ENCODE peak calls at places on chromosomes 6 and 20, in four cellular contexts. One of them, this sample, is unnamed.

GRCh38 chr6:149045404-149045803 is 272.1 kb upstream of the TAB2 start:
- DNase-seq in astrocyte of the spinal cord: no peak
- DNase-seq in breast epithelium: no peak
- DNase-seq in AG04450: no peak
- DNase-seq in this sample: no peak

GRCh38 chr6:38499697-38500096 is 140.0 kb downstream of the BTBD9 start:
- DNase-seq in astrocyte of the spinal cord: no peak
- DNase-seq in breast epithelium: no peak
- DNase-seq in AG04450: no peak
- DNase-seq in this sample: no peak

GRCh38 chr20:19885981-19886665 is 128.1 kb downstream of the RIN2 start:
- DNase-seq in breast epithelium: peak; percentile 54
- DNase-seq in AG04450: no peak
- DNase-seq in astrocyte of the spinal cord: no peak
- DNase-seq in this sample: peak; percentile 45

GRCh38 chr6:107811591-107812218 is 12.4 kb downstream of the SCML4 start:
- DNase-seq in breast epithelium: no peak
- DNase-seq in AG04450: no peak
- DNase-seq in astrocyte of the spinal cord: no peak
- DNase-seq in this sample: peak; percentile 9

GRCh38 chr20:8095648-8096572 is 36.2 kb upstream of the PLCB1 start:
- DNase-seq in astrocyte of the spinal cord: peak; percentile 42
- DNase-seq in AG04450: no peak
- DNase-seq in breast epithelium: no peak
- DNase-seq in this sample: peak; percentile 91

GRCh38 chr20:63578224-63579016 is 4.4 kb upstream of the HELZ2 start:
- DNase-seq in astrocyte of the spinal cord: no peak
- DNase-seq in AG04450: no peak
- DNase-seq in breast epithelium: no peak
- DNase-seq in this sample: no peak

GRCh38 chr6:5518936-5519491 is 257.7 kb downstream of the FARS2 start:
- DNase-seq in AG04450: no peak
- DNase-seq in breast epithelium: no peak
- DNase-seq in astrocyte of the spinal cord: no peak
- DNase-seq in this sample: no peak

GRCh38 chr20:38017959-38018358 is 15.3 kb downstream of the TTI1 start:
- DNase-seq in astrocyte of the spinal cord: no peak
- DNase-seq in breast epithelium: no peak
- DNase-seq in AG04450: no peak
- DNase-seq in this sample: no peak

GRCh38 chr6:12150812-12151432 is 138.8 kb downstream of the HIVEP1 start:
- DNase-seq in AG04450: no peak
- DNase-seq in astrocyte of the spinal cord: no peak
- DNase-seq in breast epithelium: no peak
- DNase-seq in this sample: peak; percentile 21

GRCh38 chr6:135328136-135328535 is 147.0 kb downstream of the MYB start:
- DNase-seq in breast epithelium: no peak
- DNase-seq in astrocyte of the spinal cord: no peak
- DNase-seq in AG04450: no peak
- DNase-seq in this sample: no peak

GRCh38 chr6:93894521-93894920 is 475.2 kb upstream of the EPHA7 start:
- DNase-seq in astrocyte of the spinal cord: peak; percentile 30
- DNase-seq in breast epithelium: no peak
- DNase-seq in AG04450: no peak
- DNase-seq in this sample: no peak

GRCh38 chr6:112180095-112180820 is 74.1 kb downstream of the LAMA4 start:
- DNase-seq in AG04450: peak; percentile 74
- DNase-seq in astrocyte of the spinal cord: peak; percentile 89
- DNase-seq in breast epithelium: no peak
- DNase-seq in this sample: peak; percentile 92

GRCh38 chr6:100612101-100612500 is 147.4 kb upstream of the SIM1 start:
- DNase-seq in breast epithelium: no peak
- DNase-seq in astrocyte of the spinal cord: no peak
- DNase-seq in AG04450: no peak
- DNase-seq in this sample: no peak

GRCh38 chr6:23329091-23329490 is 759.7 kb downstream of the HDGFL1 start:
- DNase-seq in breast epithelium: no peak
- DNase-seq in astrocyte of the spinal cord: no peak
- DNase-seq in AG04450: no peak
- DNase-seq in this sample: no peak

GRCh38 chr6:40654828-40655227 is 67.7 kb upstream of the LRFN2 start:
- DNase-seq in breast epithelium: no peak
- DNase-seq in astrocyte of the spinal cord: no peak
- DNase-seq in AG04450: no peak
- DNase-seq in this sample: no peak

GRCh38 chr6:16334671-16335070 is 96.3 kb downstream of the GMPR start:
- DNase-seq in breast epithelium: peak; percentile 44
- DNase-seq in AG04450: peak; percentile 70
- DNase-seq in astrocyte of the spinal cord: peak; percentile 74
- DNase-seq in this sample: peak; percentile 95

GRCh38 chr20:2872304-2873009 is 824 bp upstream of the PTPRA start:
- DNase-seq in breast epithelium: peak; percentile 27
- DNase-seq in astrocyte of the spinal cord: peak; percentile 48
- DNase-seq in AG04450: no peak
- DNase-seq in this sample: peak; percentile 58

GRCh38 chr6:159871911-159872310 is 18.9 kb upstream of the MAS1 start:
- DNase-seq in astrocyte of the spinal cord: no peak
- DNase-seq in AG04450: no peak
- DNase-seq in breast epithelium: no peak
- DNase-seq in this sample: no peak

GRCh38 chr20:51536116-51537069 is 6.1 kb downstream of the NFATC2 start:
- DNase-seq in astrocyte of the spinal cord: no peak
- DNase-seq in breast epithelium: no peak
- DNase-seq in AG04450: no peak
- DNase-seq in this sample: no peak

GRCh38 chr6:130837067-130837466 is 9.9 kb downstream of the SMLR1 start:
- DNase-seq in astrocyte of the spinal cord: no peak
- DNase-seq in breast epithelium: no peak
- DNase-seq in AG04450: no peak
- DNase-seq in this sample: no peak

GRCh38 chr6:35507221-35507620 is 5.5 kb downstream of the TULP1 start:
- DNase-seq in breast epithelium: no peak
- DNase-seq in astrocyte of the spinal cord: no peak
- DNase-seq in AG04450: no peak
- DNase-seq in this sample: no peak

GRCh38 chr6:106724337-106724736 is 95.0 kb downstream of the QRSL1 start:
- DNase-seq in astrocyte of the spinal cord: no peak
- DNase-seq in breast epithelium: no peak
- DNase-seq in AG04450: no peak
- DNase-seq in this sample: no peak

GRCh38 chr20:25587536-25587935 is 2.2 kb upstream of the NINL start:
- DNase-seq in AG04450: no peak
- DNase-seq in astrocyte of the spinal cord: no peak
- DNase-seq in breast epithelium: no peak
- DNase-seq in this sample: no peak

GRCh38 chr6:150866147-150867073 is 908 bp downstream of the MTHFD1L start:
- DNase-seq in astrocyte of the spinal cord: peak; percentile 96
- DNase-seq in AG04450: peak; percentile 77
- DNase-seq in breast epithelium: peak; percentile 51
- DNase-seq in this sample: peak; percentile 97

GRCh38 chr6:56757585-56757984 is 114.9 kb upstream of the DST start:
- DNase-seq in astrocyte of the spinal cord: peak; percentile 62
- DNase-seq in AG04450: no peak
- DNase-seq in breast epithelium: no peak
- DNase-seq in this sample: peak; percentile 72

GRCh38 chr6:126175251-126175650 is 164.7 kb upstream of the CENPW start:
- DNase-seq in AG04450: no peak
- DNase-seq in astrocyte of the spinal cord: peak; percentile 56
- DNase-seq in breast epithelium: no peak
- DNase-seq in this sample: no peak

DNA sequence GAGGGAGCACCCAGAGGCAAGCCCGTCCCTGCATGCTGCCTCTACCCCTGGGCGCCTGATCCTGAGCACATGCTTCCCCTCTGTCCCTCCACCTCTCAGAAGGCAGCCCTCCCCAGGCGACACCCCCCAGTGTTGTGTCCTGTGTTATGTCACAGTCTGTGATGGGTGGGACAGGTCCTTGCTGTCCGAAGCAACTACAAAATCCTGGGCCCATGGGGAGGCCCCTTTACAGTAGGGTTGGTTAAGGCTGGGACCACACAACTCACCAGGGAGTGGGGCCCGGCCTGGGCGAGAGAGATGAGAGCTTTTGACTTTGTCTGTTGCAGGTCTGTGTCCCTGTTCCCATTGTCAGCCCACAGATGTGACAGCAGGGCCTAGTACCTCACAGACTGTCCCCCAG is 78.0 kb downstream of the DHX35 start:
- DNase-seq in AG04450: no peak
- DNase-seq in breast epithelium: no peak
- DNase-seq in astrocyte of the spinal cord: no peak
- DNase-seq in this sample: no peak
- H3K4me3 ChIP-seq in AG04450: no peak overlapping the region
- H3K4me3 ChIP-seq in breast epithelium: no peak overlapping the region
- H3K4me3 ChIP-seq in astrocyte of the spinal cord: no peak overlapping the region
- H3K4me3 ChIP-seq in this sample: no peak overlapping the region

GRCh38 chr20:42483694-42484303 is 705.9 kb downstream of the PTPRT start:
- DNase-seq in astrocyte of the spinal cord: no peak
- DNase-seq in breast epithelium: no peak
- DNase-seq in AG04450: no peak
- DNase-seq in this sample: no peak
- TF ChIP-seq CTCF in astrocyte of the spinal cord: peak; percentile 1
- TF ChIP-seq CTCF in breast epithelium: no peak
- TF ChIP-seq CTCF in AG04450: peak; percentile 8
- TF ChIP-seq CTCF in this sample: peak; percentile 18

GRCh38 chr20:32965581-32966373 is 38.5 kb downstream of the SUN5 start:
- DNase-seq in AG04450: no peak
- DNase-seq in astrocyte of the spinal cord: no peak
- DNase-seq in breast epithelium: peak; percentile 15
- DNase-seq in this sample: no peak

GRCh38 chr20:32964575-32964974 is 39.7 kb downstream of the SUN5 start:
- DNase-seq in AG04450: no peak
- DNase-seq in breast epithelium: no peak
- DNase-seq in astrocyte of the spinal cord: no peak
- DNase-seq in this sample: no peak

GRCh38 chr20:32965115-32965514 is 39.1 kb downstream of the SUN5 start:
- DNase-seq in astrocyte of the spinal cord: no peak
- DNase-seq in breast epithelium: no peak
- DNase-seq in AG04450: no peak
- DNase-seq in this sample: no peak

GRCh38 chr20:32966881-32967781 is 37.1 kb downstream of the SUN5 start:
- DNase-seq in breast epithelium: peak; percentile 14
- DNase-seq in AG04450: no peak
- DNase-seq in astrocyte of the spinal cord: no peak
- DNase-seq in this sample: no peak

DNA sequence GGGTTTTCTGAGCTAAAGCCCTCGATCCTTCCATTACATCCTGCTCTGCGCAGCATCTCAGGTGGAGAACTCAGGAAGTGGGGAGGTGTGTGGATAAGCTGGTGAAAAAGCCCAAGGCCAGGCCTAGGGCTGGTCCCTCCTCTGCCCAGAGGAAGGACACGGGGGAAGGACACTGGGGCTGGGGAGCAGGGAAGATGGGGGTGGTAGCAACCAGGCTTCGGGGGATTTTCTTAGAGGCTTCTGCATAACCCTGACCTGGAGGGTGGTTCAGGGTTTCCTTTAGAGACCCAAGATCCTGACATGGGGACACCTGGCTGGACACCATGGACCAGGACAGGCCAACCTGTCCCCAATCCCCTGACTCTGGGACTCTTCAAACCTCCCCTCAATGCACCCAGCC is 37.9 kb downstream of the SUN5 start:
- DNase-seq in AG04450: no peak
- DNase-seq in breast epithelium: no peak
- DNase-seq in astrocyte of the spinal cord: no peak
- DNase-seq in this sample: no peak
- H3K4me3 ChIP-seq in AG04450: no peak overlapping the region
- H3K4me3 ChIP-seq in breast epithelium: no peak overlapping the region
- H3K4me3 ChIP-seq in astrocyte of the spinal cord: no peak overlapping the region
- H3K4me3 ChIP-seq in this sample: no peak overlapping the region

GRCh38 chr20:4092136-4092479 is 76.8 kb upstream of the RNF24 start:
- DNase-seq in breast epithelium: peak; percentile 12
- DNase-seq in AG04450: no peak
- DNase-seq in astrocyte of the spinal cord: no peak
- DNase-seq in this sample: no peak
- TF ChIP-seq CTCF in breast epithelium: no peak
- TF ChIP-seq CTCF in AG04450: no peak
- TF ChIP-seq CTCF in astrocyte of the spinal cord: no peak
- TF ChIP-seq CTCF in this sample: no peak

GRCh38 chr6:10426781-10427279 is 12.0 kb upstream of the TFAP2A start:
- DNase-seq in AG04450: no peak
- DNase-seq in astrocyte of the spinal cord: no peak
- DNase-seq in breast epithelium: no peak
- DNase-seq in this sample: no peak
- H3K4me3 ChIP-seq in AG04450: peak overlapping the region; percentile 54
- H3K4me3 ChIP-seq in astrocyte of the spinal cord: peak overlapping the region; percentile 40
- H3K4me3 ChIP-seq in breast epithelium: peak overlapping the region; percentile 56
- H3K4me3 ChIP-seq in this sample: peak overlapping the region; percentile 48

GRCh38 chr20:21900431-21900830 is 195.0 kb downstream of the PAX1 start:
- DNase-seq in AG04450: no peak
- DNase-seq in astrocyte of the spinal cord: no peak
- DNase-seq in breast epithelium: no peak
- DNase-seq in this sample: no peak
- TF ChIP-seq CTCF in AG04450: no peak
- TF ChIP-seq CTCF in astrocyte of the spinal cord: no peak
- TF ChIP-seq CTCF in breast epithelium: no peak
- TF ChIP-seq CTCF in this sample: no peak

GRCh38 chr6:1606533-1607235 is 3.0 kb upstream of the FOXC1 start:
- DNase-seq in breast epithelium: no peak
- DNase-seq in astrocyte of the spinal cord: no peak
- DNase-seq in AG04450: no peak
- DNase-seq in this sample: no peak
- H3K4me3 ChIP-seq in breast epithelium: no peak overlapping the region
- H3K4me3 ChIP-seq in astrocyte of the spinal cord: no peak overlapping the region
- H3K4me3 ChIP-seq in AG04450: no peak overlapping the region
- H3K4me3 ChIP-seq in this sample: no peak overlapping the region

GRCh38 chr20:35601021-35601973 is 14.3 kb upstream of the SPAG4 start:
- DNase-seq in AG04450: peak; percentile 18
- DNase-seq in breast epithelium: peak; percentile 68
- DNase-seq in astrocyte of the spinal cord: peak; percentile 73
- DNase-seq in this sample: peak; percentile 75
- TF ChIP-seq CTCF in AG04450: peak; percentile 35
- TF ChIP-seq CTCF in breast epithelium: peak; percentile 26
- TF ChIP-seq CTCF in astrocyte of the spinal cord: peak; percentile 49
- TF ChIP-seq CTCF in this sample: peak; percentile 28

DNA sequence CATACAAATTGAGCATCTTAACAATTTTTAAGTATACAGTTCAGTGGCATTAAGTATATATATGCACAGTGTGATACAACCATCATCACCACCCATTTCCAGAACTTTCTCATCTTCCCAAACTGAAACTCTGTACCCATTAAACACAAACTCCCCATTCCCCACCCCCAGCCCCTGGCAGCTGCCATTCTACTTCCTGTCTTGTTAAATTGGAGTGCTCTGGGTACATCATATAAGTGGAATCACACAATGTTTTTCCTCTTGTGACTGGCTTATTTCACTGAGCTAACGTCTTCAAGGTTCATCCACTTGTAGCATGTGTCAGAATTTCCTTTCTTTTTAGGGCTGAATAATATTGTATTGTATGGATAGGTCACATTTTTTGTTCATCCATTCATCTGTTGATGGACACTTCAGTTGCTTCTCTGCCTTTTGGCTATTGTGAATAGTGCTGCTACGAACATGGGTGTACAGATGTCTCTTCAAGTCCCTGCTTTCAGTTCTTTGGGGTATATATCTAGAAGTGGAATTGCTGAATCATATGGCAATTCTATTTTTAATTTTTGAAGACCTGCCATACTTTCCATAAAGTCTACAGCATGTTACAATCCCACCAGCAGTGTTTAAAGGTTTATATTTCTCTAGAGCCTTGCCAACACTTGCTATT is 19.6 kb upstream of the RREB1 start:
- DNase-seq in AG04450: no peak
- DNase-seq in astrocyte of the spinal cord: no peak
- DNase-seq in breast epithelium: no peak
- DNase-seq in this sample: no peak
- H3K4me3 ChIP-seq in AG04450: no peak overlapping the region
- H3K4me3 ChIP-seq in astrocyte of the spinal cord: no peak overlapping the region
- H3K4me3 ChIP-seq in breast epithelium: no peak overlapping the region
- H3K4me3 ChIP-seq in this sample: no peak overlapping the region